ENCODE peak calls at places on chromosomes 12 and 14, in nine cellular contexts. L is lung microvascular endothelial cell; R is SK-MEL-5; A is stimulated activated CD4-positive, alpha-beta T cell treated with anti-CD3 and anti-CD28 coated beads, Interleukin-2, amount 100 ng/mL, for 48 hours; H is AG09309; V is lower leg skin; M is naive thymus-derived CD4-positive, alpha-beta T cell; X is activated CD4-positive, alpha-beta T cell treated with anti-CD3 and anti-CD28 coated beads, Interleukin-2, amount 50 U/mL, for 48 hours; F is IMR-90. C is an unnamed sample.

GRCh38 chr14:67736771-67737170 is 35.1 kb downstream of the RDH12 start:
- DNase-seq in R (no peak), H (no peak), V (no peak), M (no peak), F (no peak), L (no peak), A (no peak), X (no peak), C (no peak)

GRCh38 chr12:45299132-45299692 is 83.3 kb downstream of the ANO6 start:
- DNase-seq in A (no peak), L (peak; percentile 82), F (peak; percentile 64), V (no peak), H (peak; percentile 53), M (no peak), X (no peak), R (no peak), C (no peak)

GRCh38 chr12:40691913-40692616 is at the start of gene CNTN1:
- DNase-seq in R (peak; percentile 89), A (no peak), X (no peak), M (no peak), L (peak; percentile 10), V (peak; percentile 34), H (no peak), F (peak; percentile 0), C (no peak)

GRCh38 chr12:75489613-75490210 is 9.2 kb downstream of the GLIPR1 start:
- DNase-seq in V (no peak), R (no peak), A (no peak), L (peak; percentile 61), M (no peak), H (no peak), F (peak; percentile 63), X (peak; percentile 34), C (no peak)

GRCh38 chr12:124469193-124469888 is 98.1 kb downstream of the NCOR2 start:
- DNase-seq in F (no peak), H (no peak), V (no peak), L (peak; percentile 27), M (no peak), R (peak; percentile 20), X (peak; percentile 41), A (no peak), C (no peak)

GRCh38 chr12:95216704-95217376 is 427 bp downstream of the FGD6 start:
- DNase-seq in F (no peak), R (no peak), L (no peak), X (no peak), H (no peak), M (peak; percentile 20), A (no peak), V (no peak), C (no peak)

GRCh38 chr12:50297996-50298395 is 14.7 kb upstream of the LIMA1 start:
- DNase-seq in L (no peak), M (no peak), V (peak; percentile 10), F (no peak), H (no peak), A (no peak), X (no peak), R (no peak), C (no peak)

GRCh38 chr14:77868552-77869300 is 68.8 kb downstream of the ADCK1 start:
- DNase-seq in R (no peak), L (no peak), H (no peak), M (no peak), F (no peak), X (no peak), A (no peak), V (no peak), C (no peak)

GRCh38 chr12:96471368-96472040 is 17.9 kb upstream of the CFAP54 start:
- DNase-seq in A (no peak), M (no peak), F (peak; percentile 82), H (peak; percentile 34), L (peak; percentile 44), V (no peak), X (no peak), R (no peak), C (no peak)

GRCh38 chr14:54946500-54946899 is 43.9 kb upstream of the GCH1 start:
- DNase-seq in R (no peak), X (no peak), F (no peak), L (no peak), M (no peak), V (no peak), H (no peak), A (no peak), C (no peak)

GRCh38 chr12:94147991-94148840 is at the start of gene PLXNC1:
- DNase-seq in A (peak; percentile 52), F (peak; percentile 31), L (peak; percentile 39), H (no peak), X (peak; percentile 76), V (no peak), R (peak; percentile 34), M (peak; percentile 66), C (peak; percentile 83)

GRCh38 chr14:104805941-104806624 is 5.2 kb downstream of the ZBTB42 start:
- DNase-seq in R (no peak), A (no peak), L (no peak), V (no peak), H (no peak), M (no peak), X (no peak), F (no peak), C (no peak)

GRCh38 chr12:118591-118990 is 52.0 kb downstream of the IQSEC3 start:
- DNase-seq in M (no peak), H (no peak), R (no peak), L (no peak), F (no peak), X (no peak), V (no peak), A (no peak), C (no peak)

GRCh38 chr12:29149691-29150382 is 759 bp downstream of the FAR2 start:
- DNase-seq in A (peak; percentile 7), F (no peak), V (no peak), L (peak; percentile 17), R (no peak), X (peak; percentile 25), M (no peak), H (no peak), C (no peak)

GRCh38 chr14:103023881-103024473 is 33.4 kb downstream of the CDC42BPB start:
- DNase-seq in X (no peak), R (no peak), A (no peak), F (peak; percentile 91), H (no peak), V (no peak), M (no peak), L (peak; percentile 90), C (no peak)

C was measured in stimulated activated effector memory CD8-positive, alpha-beta T cell treated with anti-CD3 and anti-CD28 coated beads, Interleukin-12 subunit alpha, Interleukin-12 subunit beta, amount 100 ng/mL, for 72 hours.